ENCODE peak calls at places on chromosome 15, in seven cellular contexts. F, Q, L, U, E, P and X are unnamed samples.

GRCh38 chr15:100732359-100733055 is 130.1 kb downstream of the ASB7 start:
- DNase-seq in F (peak; percentile 33), U (no peak), Q (peak; percentile 69), E (no peak), P (no peak), L (no peak), X (peak; percentile 32)

GRCh38 chr15:41872166-41872747 is 21.6 kb downstream of the SPTBN5 start:
- DNase-seq in Q (no peak), P (no peak), F (no peak), U (no peak), L (no peak), E (no peak), X (no peak)

GRCh38 chr15:80585544-80586018 is 109.5 kb upstream of the ABHD17C start:
- DNase-seq in U (no peak), L (no peak), Q (no peak), F (no peak), E (no peak), P (no peak), X (no peak)

GRCh38 chr15:32730677-32731654 is 13.2 kb downstream of the GREM1 start:
- DNase-seq in E (peak; percentile 3), L (no peak), U (no peak), P (no peak), Q (peak; percentile 55), F (peak; percentile 77), X (peak; percentile 69)

GRCh38 chr15:34512628-34513027 is 70.8 kb downstream of the GOLGA8B start:
- DNase-seq in Q (no peak), F (no peak), L (no peak), U (no peak), E (no peak), P (no peak), X (no peak)

GRCh38 chr15:68403161-68403941 is 28.6 kb downstream of the ITGA11 start:
- DNase-seq in L (no peak), U (peak; percentile 41), Q (no peak), P (no peak), E (no peak), F (peak; percentile 20), X (peak; percentile 16)

GRCh38 chr15:66164788-66165187 is 88.8 kb downstream of the MEGF11 start:
- DNase-seq in E (no peak), U (no peak), P (no peak), L (no peak), F (no peak), Q (no peak), X (no peak)

GRCh38 chr15:80404057-80404718 is at the start of gene ARNT2:
- DNase-seq in Q (peak; percentile 55), U (no peak), E (peak; percentile 19), L (no peak), P (peak; percentile 18), F (peak; percentile 65), X (peak; percentile 78)

GRCh38 chr15:25701716-25702465 is 161.2 kb downstream of the ATP10A start:
- DNase-seq in Q (peak; percentile 42), F (no peak), U (no peak), P (no peak), E (no peak), L (no peak), X (no peak)

GRCh38 chr15:80288131-80288530 is 36.1 kb upstream of the CTXND1 start:
- DNase-seq in U (no peak), E (no peak), F (no peak), P (no peak), L (no peak), Q (no peak), X (no peak)

GRCh38 chr15:28919679-28920655 is 34.2 kb downstream of the APBA2 start:
- DNase-seq in Q (no peak), F (no peak), P (no peak), E (no peak), U (no peak), L (no peak), X (no peak)

GRCh38 chr15:65987100-65987499 is 117.8 kb downstream of the RAB11A start:
- DNase-seq in F (no peak), Q (no peak), L (no peak), E (no peak), U (no peak), P (no peak), X (no peak)

GRCh38 chr15:49901867-49902775 is 216.9 kb downstream of the ATP8B4 start:
- DNase-seq in U (no peak), E (no peak), Q (peak; percentile 69), P (no peak), L (no peak), F (no peak), X (no peak)

GRCh38 chr15:47431501-47431900 is 285.8 kb upstream of the SEMA6D start:
- DNase-seq in L (no peak), E (no peak), U (no peak), Q (peak; percentile 61), P (no peak), F (no peak), X (no peak)

GRCh38 chr15:32831458-32831857 is 113.7 kb downstream of the GREM1 start:
- DNase-seq in P (no peak), U (no peak), Q (peak; percentile 22), L (no peak), E (no peak), F (no peak), X (no peak)

GRCh38 chr15:60243769-60244168 is 154.0 kb downstream of the ANXA2 start:
- DNase-seq in U (no peak), P (no peak), Q (no peak), F (no peak), L (no peak), E (no peak), X (no peak)

GRCh38 chr15:65970937-65971740 is 101.8 kb downstream of the RAB11A start:
- DNase-seq in Q (no peak), P (no peak), L (no peak), U (no peak), F (no peak), E (no peak), X (no peak)

GRCh38 chr15:64137226-64137833 is 14.2 kb upstream of the SNX22 start:
- DNase-seq in L (no peak), P (no peak), E (no peak), U (no peak), F (no peak), Q (no peak), X (no peak)

GRCh38 chr15:26838742-26839460 is 28.0 kb upstream of the GABRA5 start:
- DNase-seq in E (no peak), Q (peak; percentile 4), U (no peak), F (no peak), L (no peak), P (peak; percentile 35), X (peak; percentile 71)

GRCh38 chr15:94205366-94205765 is 26.0 kb upstream of the MCTP2 start:
- DNase-seq in U (no peak), F (no peak), L (no peak), E (no peak), P (no peak), Q (no peak), X (no peak)

GRCh38 chr15:101481381-101481705 is 8.2 kb downstream of the PCSK6 start:
- DNase-seq in U (no peak), F (no peak), P (no peak), E (no peak), Q (no peak), L (no peak), X (peak; percentile 53)

GRCh38 chr15:40926659-40927496 is 2.3 kb upstream of the DLL4 start:
- DNase-seq in Q (no peak), P (no peak), F (no peak), U (no peak), E (no peak), L (no peak), X (no peak)

GRCh38 chr15:93610944-93611343 is 521.9 kb upstream of the RGMA start:
- DNase-seq in F (no peak), L (no peak), E (no peak), Q (no peak), U (no peak), P (no peak), X (no peak)

GRCh38 chr15:33551860-33552259 is 241.1 kb downstream of the RYR3 start:
- DNase-seq in F (no peak), U (no peak), Q (no peak), L (no peak), E (no peak), P (no peak), X (no peak)

GRCh38 chr15:29518442-29518841 is 248.8 kb upstream of the NSMCE3 start:
- DNase-seq in L (no peak), F (no peak), U (no peak), Q (no peak), P (no peak), E (no peak), X (no peak)